ENCODE peak calls at places on chromosomes 11 and 22, in ten cellular contexts. R is NB4, L is lung, T is spleen, A is cardiac muscle cell, B is tibial artery, S is heart left ventricle, I is brain microvascular endothelial cell, N is neural crest cell, G is retinal pigment epithelial cell. Y is an unnamed sample.
A peak's percentile ranks its signal among the peaks of the same experiment; 100 is the strongest.

GRCh38 chr11:118834428-118835028 is 43.6 kb upstream of the DDX6 start:
- DNase-seq in R (peak; percentile 67), L (no peak), T (no peak), A (no peak), B (no peak), S (no peak), I (no peak), N (no peak), G (no peak), Y (no peak)

GRCh38 chr11:102323542-102324261 is 6.4 kb downstream of the BIRC3 start:
- DNase-seq in R (no peak), L (no peak), T (no peak), A (no peak), B (no peak), S (no peak), I (peak; percentile 51), N (no peak), G (no peak), Y (no peak)

GRCh38 chr11:106228996-106229395 is 151.5 kb downstream of the AASDHPPT start:
- DNase-seq in R (no peak), L (no peak), T (no peak), A (no peak), B (no peak), S (no peak), I (peak; percentile 32), N (no peak), G (peak; percentile 70), Y (no peak)

GRCh38 chr11:118659956-118660645 is 19.3 kb downstream of the TREH start:
- DNase-seq in R (no peak), L (no peak), T (no peak), A (no peak), B (no peak), S (no peak), I (no peak), N (no peak), G (no peak), Y (no peak)

GRCh38 chr11:36258730-36259360 is 30.4 kb downstream of the COMMD9 start:
- DNase-seq in R (peak; percentile 57), L (peak; percentile 56), T (no peak), A (peak; percentile 68), B (peak; percentile 51), S (peak; percentile 55), I (peak; percentile 69), N (peak; percentile 52), G (peak; percentile 46), Y (no peak)

GRCh38 chr11:3218483-3219280 is at the start of gene MRGPRG:
- DNase-seq in R (no peak), L (no peak), T (peak; percentile 61), A (no peak), B (peak; percentile 10), S (no peak), I (no peak), N (no peak), G (no peak), Y (peak; percentile 91)

GRCh38 chr11:117071344-117071787 is 26.9 kb downstream of the SIK3 start:
- DNase-seq in R (no peak), L (no peak), T (no peak), A (peak; percentile 27), B (peak; percentile 38), S (peak; percentile 39), I (peak; percentile 32), N (no peak), G (no peak), Y (no peak)

GRCh38 chr22:35938226-35938625 is 90.4 kb downstream of the RBFOX2 start:
- DNase-seq in R (no peak), L (no peak), T (no peak), A (no peak), B (no peak), S (no peak), I (no peak), N (no peak), G (no peak), Y (no peak)

GRCh38 chr11:43376594-43376993 is 17.9 kb downstream of the TTC17 start:
- DNase-seq in R (peak; percentile 16), L (no peak), T (no peak), A (no peak), B (no peak), S (no peak), I (peak; percentile 63), N (no peak), G (no peak), Y (no peak)

GRCh38 chr11:129248618-129249017 is 56.5 kb upstream of the ARHGAP32 start:
- DNase-seq in R (no peak), L (no peak), T (no peak), A (no peak), B (no peak), S (no peak), I (peak; percentile 32), N (no peak), G (no peak), Y (no peak)

GRCh38 chr11:117654281-117654680 is 142.7 kb downstream of the DSCAML1 start:
- DNase-seq in R (no peak), L (no peak), T (no peak), A (no peak), B (no peak), S (no peak), I (no peak), N (no peak), G (no peak), Y (no peak)

GRCh38 chr11:104531075-104531474 is 367.1 kb upstream of the PDGFD start:
- DNase-seq in R (peak; percentile 46), L (no peak), T (no peak), A (no peak), B (no peak), S (no peak), I (no peak), N (no peak), G (no peak), Y (no peak)
- TF ChIP-seq CTCF in R (peak; percentile 43), L (peak; percentile 6), T (peak; percentile 39), A (no peak), B (no peak), S (no peak), I (peak; percentile 42), N (peak; percentile 31), G (peak; percentile 20), Y (peak; percentile 30)

GRCh38 chr22:22099833-22100812 is 117.5 kb upstream of the TOP3B start:
- DNase-seq in R (peak; percentile 50), L (no peak), T (no peak), A (no peak), B (no peak), S (no peak), I (peak; percentile 13), N (no peak), G (no peak), Y (no peak)
- TF ChIP-seq CTCF in R (peak; percentile 36), L (no peak), T (peak; percentile 13), A (peak; percentile 41), B (no peak), S (no peak), I (peak; percentile 70), N (peak; percentile 39), G (peak; percentile 53), Y (peak; percentile 54)

GRCh38 chr11:60343094-60343704 is 16.1 kb downstream of the MS4A6E start:
- DNase-seq in R (peak; percentile 45), L (no peak), T (no peak), A (peak; percentile 13), B (no peak), S (no peak), I (peak; percentile 19), N (no peak), G (no peak), Y (no peak)
- TF ChIP-seq CTCF in R (peak; percentile 60), L (peak; percentile 2), T (peak; percentile 69), A (peak; percentile 45), B (no peak), S (peak; percentile 21), I (peak; percentile 42), N (peak; percentile 74), G (peak; percentile 68), Y (peak; percentile 79)

GRCh38 chr11:103877221-103877620 is 159.2 kb upstream of the DDI1 start:
- DNase-seq in R (no peak), L (no peak), T (no peak), A (no peak), B (no peak), S (no peak), I (no peak), N (no peak), G (no peak), Y (no peak)
- TF ChIP-seq CTCF in R (no peak), L (no peak), T (no peak), A (no peak), B (no peak), S (no peak), I (peak; percentile 48), N (no peak), G (no peak), Y (no peak)

DNA sequence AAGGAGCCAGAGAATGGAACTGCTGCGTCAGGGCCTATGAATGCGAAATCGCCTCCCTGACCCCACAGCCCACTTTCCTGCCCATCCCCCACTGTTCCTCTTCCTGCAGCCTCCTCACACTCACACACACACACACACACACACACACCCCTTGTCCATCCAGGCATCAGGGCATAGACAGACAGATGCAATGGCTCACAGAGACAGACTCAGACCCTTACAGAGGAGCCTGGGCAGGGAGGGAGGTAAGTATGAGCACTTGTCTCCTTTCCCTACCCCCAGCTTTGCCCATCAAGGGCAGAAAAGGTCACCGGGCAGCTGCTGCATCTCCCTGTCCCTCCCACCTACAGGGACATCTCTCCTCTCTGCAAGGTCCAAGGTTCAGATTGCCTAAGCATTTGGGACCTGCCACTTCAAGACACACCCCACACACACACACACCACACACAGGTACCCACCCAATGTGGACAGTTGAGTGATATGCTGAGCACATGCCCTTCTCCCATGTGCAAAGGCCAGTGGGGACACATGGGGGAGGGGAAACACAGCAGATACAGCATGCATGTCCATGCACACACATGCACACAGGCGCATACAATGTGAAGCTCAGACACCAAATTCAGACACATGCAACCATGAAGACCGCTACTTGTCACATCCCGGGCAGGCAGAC is 2.0 kb upstream of the NRXN2 start:
- DNase-seq in R (peak; percentile 51), L (no peak), T (peak; percentile 48), A (no peak), B (no peak), S (no peak), I (no peak), N (no peak), G (no peak), Y (peak; percentile 53)
- TF ChIP-seq CTCF in R (no peak), L (no peak), T (no peak), A (no peak), B (no peak), S (no peak), I (no peak), N (no peak), G (no peak), Y (no peak)

DNA sequence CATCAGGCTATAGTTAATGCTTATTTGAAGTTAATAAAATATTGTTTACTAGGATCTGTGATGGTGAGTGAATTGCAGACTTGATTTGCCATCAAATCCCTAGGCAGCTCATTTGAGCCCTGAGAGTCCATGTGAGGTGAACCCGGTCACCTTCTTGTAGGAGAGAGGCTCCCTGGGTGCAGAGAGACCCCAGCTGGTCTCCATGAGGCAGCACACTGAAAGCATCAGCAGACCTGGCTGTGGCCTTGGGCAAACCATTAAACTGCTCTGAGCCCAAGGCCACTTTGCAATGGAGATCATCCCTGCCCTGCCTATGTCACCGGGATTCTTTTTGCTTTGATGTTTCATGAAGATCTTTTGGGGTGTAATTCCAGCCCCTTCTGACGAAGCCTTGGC is 125.2 kb downstream of the MICAL2 start:
- DNase-seq in R (peak; percentile 60), L (no peak), T (no peak), A (peak; percentile 59), B (no peak), S (no peak), I (no peak), N (no peak), G (no peak), Y (no peak)
- TF ChIP-seq CTCF in R (peak; percentile 27), L (no peak), T (no peak), A (peak; percentile 13), B (no peak), S (peak; percentile 21), I (peak; percentile 23), N (no peak), G (peak; percentile 34), Y (peak; percentile 29)

GRCh38 chr11:126686938-126687337 is 313.6 kb downstream of the KIRREL3 start:
- DNase-seq in R (no peak), L (no peak), T (no peak), A (no peak), B (no peak), S (no peak), I (no peak), N (no peak), G (no peak), Y (no peak)
- TF ChIP-seq CTCF in R (no peak), L (no peak), T (no peak), A (no peak), B (no peak), S (no peak), I (no peak), N (no peak), G (no peak), Y (no peak)